ENCODE peak calls at places on chromosomes 13 and 19, in seven cellular contexts. N, R, X, Z, D, T and Q are unnamed samples.

GRCh38 chr13:93554514-93554913 is 327.9 kb downstream of the GPC6 start:
- DNase-seq in N (no peak), R (no peak), X (no peak), Z (peak), D (no peak), T (no peak), Q (no peak)

GRCh38 chr13:76683854-76684253 is 202.4 kb downstream of the KCTD12 start:
- DNase-seq in N (no peak), R (no peak), X (no peak), Z (no peak), D (no peak), T (no peak), Q (no peak)

GRCh38 chr13:75347457-75347856 is 134.5 kb downstream of the TBC1D4 start:
- DNase-seq in N (no peak), R (no peak), X (no peak), Z (no peak), D (no peak), T (no peak), Q (no peak)

GRCh38 chr19:9729162-9729561 is 39.4 kb downstream of the ZNF846 start:
- DNase-seq in N (no peak), R (no peak), X (no peak), Z (no peak), D (no peak), T (no peak), Q (no peak)

GRCh38 chr19:18425515-18426415 is 6.6 kb downstream of the SSBP4 start:
- DNase-seq in N (no peak), R (peak), X (no peak), Z (no peak), D (no peak), T (no peak), Q (peak)

GRCh38 chr19:405138-405965 is 3.6 kb downstream of the C2CD4C start:
- DNase-seq in N (peak), R (no peak), X (no peak), Z (no peak), D (no peak), T (peak), Q (no peak)

GRCh38 chr13:39012608-39013007 is 22.0 kb upstream of the STOML3 start:
- DNase-seq in N (no peak), R (peak), X (no peak), Z (peak), D (no peak), T (no peak), Q (no peak)

GRCh38 chr13:95698047-95698749 is 21.3 kb downstream of the DNAJC3 start:
- DNase-seq in N (no peak), R (no peak), X (no peak), Z (no peak), D (no peak), T (no peak), Q (peak)

GRCh38 chr19:30202060-30202600 is 170.1 kb upstream of the ZNF536 start:
- DNase-seq in N (no peak), R (no peak), X (no peak), Z (no peak), D (no peak), T (no peak), Q (no peak)

GRCh38 chr19:18007605-18007938 is 398 bp upstream of the ARRDC2 start:
- DNase-seq in N (no peak), R (no peak), X (no peak), Z (no peak), D (no peak), T (no peak), Q (peak)

GRCh38 chr13:110444226-110444653 is 117.3 kb downstream of the RAB20 start:
- DNase-seq in N (no peak), R (no peak), X (no peak), Z (no peak), D (no peak), T (no peak), Q (peak)

GRCh38 chr13:45464141-45464686 is 525 bp upstream of the COG3 start:
- DNase-seq in N (no peak), R (no peak), X (no peak), Z (no peak), D (no peak), T (no peak), Q (no peak)
- TF ChIP-seq CTCF in N (peak), R (no peak), X (no peak), Z (no peak), D (peak), T (peak), Q (no peak)

DNA sequence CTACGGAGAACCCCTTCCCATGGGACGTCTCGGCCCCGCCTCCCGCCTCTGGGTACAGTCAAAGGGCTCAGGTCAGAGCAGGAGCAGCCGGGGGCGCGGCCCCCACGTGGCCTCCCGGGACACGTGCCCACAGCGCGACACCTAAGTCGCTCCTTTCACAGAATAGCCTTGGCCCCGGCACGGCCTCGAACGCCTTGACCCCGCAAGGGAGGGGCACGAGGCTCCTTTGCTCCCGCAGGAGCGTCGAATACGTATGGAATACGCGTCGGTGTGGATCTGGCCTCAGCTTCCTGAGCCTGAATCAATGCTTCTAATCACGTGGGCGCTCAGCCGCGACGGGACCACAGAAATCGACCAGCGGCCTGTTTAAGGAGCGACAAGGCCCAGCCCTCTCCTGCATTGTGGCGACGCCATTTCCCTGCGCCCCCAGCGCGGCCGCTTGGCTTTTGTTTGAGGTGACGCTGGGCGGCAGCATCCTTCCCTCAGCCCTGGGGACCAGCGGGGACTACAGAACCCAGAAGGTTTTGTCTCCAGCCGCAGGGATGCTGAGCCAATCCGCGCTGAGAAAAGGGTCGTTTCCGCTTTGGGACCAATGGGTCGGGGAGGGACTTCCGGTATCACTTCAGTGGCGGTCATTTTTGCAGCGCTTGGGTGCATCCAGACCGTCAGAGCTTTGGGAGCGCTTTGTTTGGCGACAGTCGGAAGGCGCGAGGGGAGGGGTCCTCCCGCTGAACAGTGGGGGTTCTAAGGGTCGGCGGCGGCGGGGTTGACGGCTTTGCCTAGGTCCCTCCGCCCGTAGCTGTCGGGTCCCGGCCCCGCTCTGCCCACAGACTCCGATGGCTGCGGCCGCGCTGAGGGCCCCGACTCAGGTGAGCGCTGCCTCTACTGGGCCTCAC is at the start of gene ZIK1:
- DNase-seq in N (peak), R (peak), X (peak), Z (peak), D (peak), T (peak), Q (peak)
- H3K4me3 ChIP-seq in N (peak), R (peak), X (peak), Z (peak), D (peak), T (peak), Q (peak)

GRCh38 chr19:44975444-44975843 is 20.3 kb downstream of the CLPTM1 start:
- DNase-seq in N (no peak), R (no peak), X (no peak), Z (no peak), D (no peak), T (no peak), Q (no peak)

GRCh38 chr19:44972802-44973201 is 17.6 kb downstream of the CLPTM1 start:
- DNase-seq in N (no peak), R (no peak), X (no peak), Z (no peak), D (no peak), T (no peak), Q (no peak)

GRCh38 chr19:44973982-44974735 is 19.0 kb downstream of the CLPTM1 start:
- DNase-seq in N (no peak), R (no peak), X (no peak), Z (no peak), D (no peak), T (no peak), Q (no peak)

GRCh38 chr19:44969437-44969836 is 14.3 kb downstream of the CLPTM1 start:
- DNase-seq in N (no peak), R (no peak), X (no peak), Z (no peak), D (no peak), T (no peak), Q (no peak)

GRCh38 chr19:44974809-44975347 is 19.7 kb downstream of the CLPTM1 start:
- DNase-seq in N (no peak), R (no peak), X (no peak), Z (no peak), D (no peak), T (no peak), Q (no peak)
- TF ChIP-seq CTCF in N (no peak), R (no peak), X (no peak), Z (no peak), D (no peak), T (no peak), Q (no peak)

DNA sequence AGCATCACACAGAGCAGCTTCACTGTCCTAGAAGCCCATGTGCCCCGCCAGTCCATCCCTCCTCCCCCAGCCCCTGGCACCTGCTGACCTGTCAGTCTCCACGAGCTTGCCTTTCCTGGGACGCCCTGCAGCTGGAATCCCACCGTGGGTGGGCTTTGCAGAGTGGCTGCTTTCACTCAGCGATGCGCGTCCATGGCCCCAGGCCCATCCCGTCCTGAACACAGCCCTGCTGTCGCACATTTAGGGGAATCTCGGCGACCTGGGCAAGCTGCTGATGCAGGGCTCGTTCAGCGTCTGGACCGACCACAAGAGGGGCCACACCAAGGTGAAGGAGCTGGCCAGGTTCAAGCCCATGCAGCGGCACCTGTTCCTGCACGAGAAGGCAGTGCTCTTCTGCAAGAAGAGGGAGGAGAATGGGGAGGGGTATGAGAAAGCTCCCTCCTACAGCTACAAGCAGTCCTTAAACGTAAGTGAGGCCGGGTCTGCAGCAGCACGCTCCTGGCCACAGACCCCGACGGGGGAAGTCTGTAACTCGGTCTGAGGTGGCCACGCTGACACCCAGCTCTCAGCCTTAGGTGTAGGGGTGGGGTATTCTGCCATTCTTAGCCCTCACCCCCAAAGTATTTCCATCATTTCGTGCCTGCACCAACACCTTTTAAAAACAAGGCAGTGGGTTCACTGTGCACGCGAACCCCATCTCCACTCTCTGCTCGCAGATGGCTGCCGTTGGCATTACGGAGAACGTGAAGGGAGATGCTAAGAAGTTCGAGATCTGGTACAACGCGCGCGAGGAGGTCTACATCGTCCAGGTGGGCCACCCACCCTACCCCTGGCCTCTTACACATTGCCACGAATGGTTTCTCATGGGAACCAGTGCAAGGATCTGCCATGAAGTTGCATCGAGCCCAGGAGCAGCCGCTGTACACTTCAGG is 18.3 kb upstream of the F7 start:
- DNase-seq in N (peak), R (no peak), X (no peak), Z (no peak), D (no peak), T (no peak), Q (no peak)
- H3K4me3 ChIP-seq in N (no peak), R (no peak), X (no peak), Z (no peak), D (no peak), T (no peak), Q (no peak)

GRCh38 chr13:81018936-81019335 is 678.0 kb upstream of the SPRY2 start:
- DNase-seq in N (no peak), R (no peak), X (no peak), Z (no peak), D (no peak), T (no peak), Q (no peak)

GRCh38 chr13:81021284-81021683 is 680.4 kb upstream of the SPRY2 start:
- DNase-seq in N (no peak), R (no peak), X (no peak), Z (no peak), D (no peak), T (no peak), Q (no peak)

GRCh38 chr13:81012031-81012430 is 671.1 kb upstream of the SPRY2 start:
- DNase-seq in N (no peak), R (no peak), X (no peak), Z (no peak), D (no peak), T (no peak), Q (no peak)

GRCh38 chr13:81020010-81020409 is 679.1 kb upstream of the SPRY2 start:
- DNase-seq in N (no peak), R (no peak), X (no peak), Z (no peak), D (no peak), T (no peak), Q (no peak)

DNA sequence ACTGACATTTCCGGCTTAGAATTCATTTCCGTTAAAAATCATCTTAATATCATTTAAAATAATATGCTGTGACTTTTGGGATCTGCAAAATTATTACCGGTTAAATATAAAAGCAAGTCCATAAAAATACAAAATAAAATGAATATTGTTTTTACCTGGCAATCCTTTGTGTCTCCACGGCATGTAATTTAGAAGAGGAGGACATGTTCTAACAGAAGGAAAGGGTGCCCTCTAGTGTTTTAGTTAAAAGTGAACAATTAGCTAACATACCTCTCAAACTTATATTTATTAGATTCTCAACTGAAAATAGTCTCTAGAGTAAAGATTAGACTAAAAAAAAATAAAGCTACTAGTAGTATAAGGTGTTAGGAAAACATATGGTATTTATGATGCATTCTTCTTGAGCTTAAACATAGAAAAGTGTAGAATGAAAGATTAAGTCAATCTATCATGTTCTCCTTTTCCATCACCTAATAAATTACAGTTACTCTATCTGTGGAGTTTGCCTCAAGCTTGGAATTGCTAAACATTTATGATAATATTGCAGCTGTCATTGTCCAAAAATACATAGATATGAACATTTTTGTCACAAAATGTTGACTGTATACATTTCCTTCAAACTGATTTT is 676.7 kb upstream of the SPRY2 start:
- DNase-seq in N (no peak), R (peak), X (no peak), Z (peak), D (no peak), T (no peak), Q (peak)
- TF ChIP-seq CTCF in N (peak), R (peak), X (peak), Z (peak), D (peak), T (no peak), Q (peak)